ENCODE peak calls at places on chromosomes 6 and 20, in ten cellular contexts. P is ovary; B is SK-N-SH; H is kidney; X is endodermal cell; D is Panc1; V is body of pancreas; O is suprapubic skin; Z is CD8-positive, alpha-beta T cell; M is mammary epithelial cell. S is an unnamed sample.

GRCh38 chr6:93418448-93419303 is 683 bp downstream of the EPHA7 start:
- DNase-seq in P (peak; percentile 28), B (peak; percentile 50), H (peak; percentile 71), X (peak; percentile 88), D (no peak), V (peak; percentile 11), O (peak; percentile 54), Z (no peak), M (no peak), S (peak; percentile 47)

GRCh38 chr6:155310596-155310995 is 3.7 kb downstream of the TFB1M start:
- DNase-seq in P (no peak), B (no peak), H (no peak), X (no peak), D (no peak), V (no peak), O (no peak), Z (no peak), M (peak; percentile 66), S (no peak)

GRCh38 chr6:159871241-159871640 is 19.5 kb upstream of the MAS1 start:
- DNase-seq in P (no peak), B (no peak), H (no peak), X (no peak), D (no peak), V (peak; percentile 46), O (no peak), Z (no peak), M (no peak), S (no peak)

GRCh38 chr6:13923527-13924145 is 1.1 kb upstream of the RNF182 start:
- DNase-seq in P (no peak), B (no peak), H (no peak), X (no peak), D (no peak), V (no peak), O (no peak), Z (no peak), M (no peak), S (no peak)

GRCh38 chr6:42564496-42564890 is 664 bp downstream of the UBR2 start:
- DNase-seq in P (no peak), B (no peak), H (no peak), X (no peak), D (no peak), V (no peak), O (no peak), Z (no peak), M (no peak), S (no peak)

GRCh38 chr20:52529856-52530255 is 338.3 kb upstream of the ZFP64 start:
- DNase-seq in P (no peak), B (no peak), H (no peak), X (no peak), D (no peak), V (no peak), O (no peak), Z (no peak), M (no peak), S (no peak)

GRCh38 chr6:35489995-35490791 is 6.7 kb downstream of the TEAD3 start:
- DNase-seq in P (peak; percentile 93), B (peak; percentile 61), H (peak; percentile 95), X (peak; percentile 95), D (no peak), V (peak; percentile 80), O (no peak), Z (no peak), M (no peak), S (peak; percentile 70)

GRCh38 chr6:112180095-112180820 is 74.1 kb downstream of the LAMA4 start:
- DNase-seq in P (peak; percentile 64), B (peak; percentile 56), H (no peak), X (peak; percentile 66), D (peak; percentile 52), V (peak; percentile 70), O (no peak), Z (peak; percentile 17), M (peak; percentile 57), S (no peak)

GRCh38 chr6:166408936-166409755 is 26.4 kb upstream of the MPC1 start:
- DNase-seq in P (no peak), B (no peak), H (no peak), X (no peak), D (no peak), V (no peak), O (peak; percentile 39), Z (no peak), M (no peak), S (no peak)

GRCh38 chr6:18752278-18753057 is 365.3 kb downstream of the RNF144B start:
- DNase-seq in P (no peak), B (no peak), H (no peak), X (peak; percentile 74), D (no peak), V (no peak), O (no peak), Z (no peak), M (no peak), S (no peak)

GRCh38 chr6:140597181-140597580 is 1222.7 kb upstream of the CITED2 start:
- DNase-seq in P (no peak), B (no peak), H (no peak), X (no peak), D (no peak), V (no peak), O (no peak), Z (no peak), M (no peak), S (no peak)

GRCh38 chr6:47464052-47464451 is 13.5 kb upstream of the CD2AP start:
- DNase-seq in P (no peak), B (no peak), H (no peak), X (no peak), D (no peak), V (no peak), O (no peak), Z (no peak), M (peak; percentile 24), S (no peak)

GRCh38 chr6:28907394-28907793 is 16.4 kb downstream of the TRIM27 start:
- DNase-seq in P (no peak), B (no peak), H (no peak), X (no peak), D (no peak), V (no peak), O (no peak), Z (no peak), M (peak; percentile 20), S (no peak)

GRCh38 chr6:108651287-108651686 is 90.6 kb downstream of the FOXO3 start:
- DNase-seq in P (no peak), B (no peak), H (no peak), X (no peak), D (no peak), V (no peak), O (no peak), Z (no peak), M (no peak), S (no peak)
- H3K27ac ChIP-seq in P (peak overlapping the region; percentile 57), B (peak overlapping the region; percentile 76), H (no peak overlapping the region), X (no peak overlapping the region), D (no peak overlapping the region), V (peak overlapping the region; percentile 19), O (peak overlapping the region; percentile 84), Z (no peak overlapping the region), M (peak overlapping the region; percentile 56), S (peak overlapping the region; percentile 80)

GRCh38 chr20:62329389-62330377 is 26.9 kb downstream of the ADRM1 start:
- DNase-seq in P (no peak), B (no peak), H (no peak), X (no peak), D (no peak), V (no peak), O (no peak), Z (no peak), M (no peak), S (no peak)
- H3K36me3 ChIP-seq in P (no peaks in the 10 kb centered on the region), B (no peaks in the 10 kb centered on the region), H (peaks cover 24% of the 10 kb centered on the region), X (peaks cover 48% of the 10 kb centered on the region), D (peaks cover 12% of the 10 kb centered on the region), V (no peaks in the 10 kb centered on the region), O (peaks cover 100% of the 10 kb centered on the region), Z (no peaks in the 10 kb centered on the region), M (peaks cover 6% of the 10 kb centered on the region), S (peaks cover 91% of the 10 kb centered on the region)

GRCh38 chr6:37137201-37137880 is 32.6 kb upstream of the PIM1 start:
- DNase-seq in P (peak; percentile 59), B (peak; percentile 58), H (no peak), X (peak; percentile 94), D (no peak), V (no peak), O (no peak), Z (no peak), M (peak; percentile 96), S (no peak)

GRCh38 chr6:37134622-37135191 is 35.2 kb upstream of the PIM1 start:
- DNase-seq in P (no peak), B (no peak), H (no peak), X (no peak), D (peak; percentile 95), V (peak; percentile 63), O (peak; percentile 75), Z (no peak), M (peak; percentile 95), S (no peak)

GRCh38 chr6:37137881-37138568 is 31.9 kb upstream of the PIM1 start:
- DNase-seq in P (no peak), B (no peak), H (no peak), X (peak; percentile 95), D (no peak), V (no peak), O (no peak), Z (no peak), M (no peak), S (no peak)

GRCh38 chr6:37136821-37137200 is 33.1 kb upstream of the PIM1 start:
- DNase-seq in P (no peak), B (no peak), H (no peak), X (no peak), D (no peak), V (no peak), O (no peak), Z (no peak), M (no peak), S (no peak)

GRCh38 chr6:37135835-37136694 is 33.9 kb upstream of the PIM1 start:
- DNase-seq in P (peak; percentile 60), B (no peak), H (no peak), X (no peak), D (no peak), V (no peak), O (no peak), Z (no peak), M (peak; percentile 67), S (no peak)
- H3K27ac ChIP-seq in P (no peak overlapping the region), B (peak overlapping the region; percentile 99), H (peak overlapping the region; percentile 72), X (peak overlapping the region; percentile 99), D (peak overlapping the region; percentile 96), V (no peak overlapping the region), O (no peak overlapping the region), Z (no peak overlapping the region), M (peak overlapping the region; percentile 86), S (peak overlapping the region; percentile 69)

GRCh38 chr20:44885392-44886275 is at the start of gene YWHAB:
- DNase-seq in P (peak; percentile 98), B (peak; percentile 98), H (peak; percentile 100), X (peak; percentile 100), D (peak; percentile 85), V (peak; percentile 98), O (peak; percentile 99), Z (peak; percentile 98), M (peak; percentile 98), S (peak; percentile 99)

GRCh38 chr20:44886276-44886671 is 769 bp downstream of the YWHAB start:
- DNase-seq in P (no peak), B (no peak), H (no peak), X (no peak), D (no peak), V (no peak), O (no peak), Z (no peak), M (no peak), S (no peak)

GRCh38 chr20:44888226-44889103 is 3.0 kb downstream of the YWHAB start:
- DNase-seq in P (no peak), B (peak; percentile 25), H (no peak), X (no peak), D (no peak), V (no peak), O (no peak), Z (no peak), M (peak; percentile 54), S (no peak)

GRCh38 chr20:44886828-44887227 is 1.3 kb downstream of the YWHAB start:
- DNase-seq in P (no peak), B (no peak), H (no peak), X (no peak), D (no peak), V (no peak), O (no peak), Z (no peak), M (no peak), S (no peak)

GRCh38 chr20:44887466-44887865 is 2.0 kb downstream of the YWHAB start:
- DNase-seq in P (no peak), B (no peak), H (no peak), X (no peak), D (no peak), V (no peak), O (no peak), Z (no peak), M (no peak), S (no peak)
- H3K36me3 ChIP-seq in P (no peaks in the 10 kb centered on the region), B (peaks cover 38% of the 10 kb centered on the region), H (no peaks in the 10 kb centered on the region), X (peaks cover 45% of the 10 kb centered on the region), D (peaks cover 13% of the 10 kb centered on the region), V (no peaks in the 10 kb centered on the region), O (no peaks in the 10 kb centered on the region), Z (no peaks in the 10 kb centered on the region), M (peaks cover 18% of the 10 kb centered on the region), S (peaks cover 3% of the 10 kb centered on the region)